ENCODE peak calls at places on chromosomes 11 and 22, in four cellular contexts. One of them, this sample, is unnamed.
A peak's percentile ranks its signal among the peaks of the same experiment; 100 is the strongest.

GRCh38 chr11:74470526-74470925 is 3.2 kb upstream of the KCNE3 start:
- DNase-seq in adrenal gland: no peak
- DNase-seq in neural crest cell: no peak
- DNase-seq in AG09309: no peak
- DNase-seq in this sample: no peak

GRCh38 chr11:25981998-25982397 is 349.9 kb upstream of the ANO3 start:
- DNase-seq in neural crest cell: peak; percentile 32
- DNase-seq in AG09309: peak; percentile 32
- DNase-seq in adrenal gland: peak; percentile 13
- DNase-seq in this sample: no peak

GRCh38 chr11:130578738-130579368 is 130.4 kb downstream of the ADAMTS15 start:
- DNase-seq in AG09309: no peak
- DNase-seq in neural crest cell: no peak
- DNase-seq in adrenal gland: no peak
- DNase-seq in this sample: no peak

GRCh38 chr22:44363214-44363979 is 50.6 kb upstream of the SHISAL1 start:
- DNase-seq in neural crest cell: no peak
- DNase-seq in AG09309: peak; percentile 92
- DNase-seq in adrenal gland: peak; percentile 88
- DNase-seq in this sample: peak; percentile 97

GRCh38 chr22:47381240-47381639 is 618.8 kb downstream of the TBC1D22A start:
- DNase-seq in adrenal gland: no peak
- DNase-seq in AG09309: no peak
- DNase-seq in neural crest cell: no peak
- DNase-seq in this sample: peak; percentile 50

GRCh38 chr11:57121996-57122395 is 59.8 kb upstream of the LRRC55 start:
- DNase-seq in adrenal gland: no peak
- DNase-seq in neural crest cell: no peak
- DNase-seq in AG09309: no peak
- DNase-seq in this sample: no peak

GRCh38 chr11:99240192-99241030 is 219.7 kb downstream of the CNTN5 start:
- DNase-seq in AG09309: no peak
- DNase-seq in neural crest cell: no peak
- DNase-seq in adrenal gland: no peak
- DNase-seq in this sample: no peak

GRCh38 chr11:62133328-62134065 is 9.7 kb downstream of the INCENP start:
- DNase-seq in adrenal gland: no peak
- DNase-seq in AG09309: no peak
- DNase-seq in neural crest cell: no peak
- DNase-seq in this sample: peak; percentile 79

GRCh38 chr11:104798794-104799193 is 99.5 kb downstream of the CASP12 start:
- DNase-seq in adrenal gland: no peak
- DNase-seq in AG09309: no peak
- DNase-seq in neural crest cell: no peak
- DNase-seq in this sample: no peak

GRCh38 chr11:83033972-83034672 is 37.6 kb downstream of the RAB30 start:
- DNase-seq in neural crest cell: no peak
- DNase-seq in AG09309: peak; percentile 87
- DNase-seq in adrenal gland: peak; percentile 63
- DNase-seq in this sample: no peak

GRCh38 chr11:102664001-102664752 is 39.0 kb upstream of the MMP20 start:
- DNase-seq in adrenal gland: no peak
- DNase-seq in neural crest cell: no peak
- DNase-seq in AG09309: no peak
- DNase-seq in this sample: no peak

GRCh38 chr11:116193321-116194114 is 579.3 kb downstream of the BUD13 start:
- DNase-seq in neural crest cell: peak; percentile 45
- DNase-seq in AG09309: peak; percentile 7
- DNase-seq in adrenal gland: peak; percentile 5
- DNase-seq in this sample: no peak

GRCh38 chr11:72573380-72573949 is 100.8 kb downstream of the PDE2A start:
- DNase-seq in adrenal gland: peak; percentile 47
- DNase-seq in AG09309: no peak
- DNase-seq in neural crest cell: peak; percentile 56
- DNase-seq in this sample: no peak
- TF ChIP-seq CTCF in adrenal gland: peak; percentile 29
- TF ChIP-seq CTCF in AG09309: peak; percentile 79
- TF ChIP-seq CTCF in neural crest cell: peak; percentile 64
- TF ChIP-seq CTCF in this sample: peak; percentile 75

DNA sequence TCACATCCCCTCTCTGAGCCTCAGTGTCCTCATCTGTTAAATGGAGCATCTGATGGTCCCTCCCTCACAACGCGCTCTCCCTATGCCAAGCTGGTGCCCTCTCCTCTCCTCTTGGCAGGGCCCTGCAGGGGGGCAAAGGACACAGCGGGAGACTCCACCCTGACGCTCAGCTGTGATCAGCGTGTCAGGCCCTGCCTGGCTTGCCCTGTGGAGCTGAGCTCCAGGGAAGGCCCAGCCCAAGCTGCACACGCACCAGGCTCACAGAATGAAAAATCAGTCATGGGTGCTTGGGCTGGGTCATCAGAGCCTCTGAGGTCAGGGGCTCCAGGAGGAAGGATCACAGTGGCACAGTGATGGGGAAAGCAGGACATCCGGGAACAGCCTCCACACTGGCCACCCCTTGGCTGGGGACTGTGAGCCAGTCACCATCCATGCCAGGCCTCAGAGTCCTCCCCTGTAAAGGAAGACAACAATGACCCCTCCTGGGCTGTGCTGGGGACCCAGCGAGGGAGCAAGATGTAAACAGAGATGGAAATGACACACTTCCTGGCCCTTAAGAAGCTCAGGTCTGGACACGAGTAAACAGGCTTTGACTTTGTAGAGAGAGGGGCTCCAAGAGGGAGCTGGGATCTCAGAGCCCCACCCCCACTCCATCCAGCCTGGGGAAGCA is 36.6 kb downstream of the RPL3 start:
- DNase-seq in neural crest cell: no peak
- DNase-seq in AG09309: no peak
- DNase-seq in adrenal gland: peak; percentile 42
- DNase-seq in this sample: peak; percentile 66
- TF ChIP-seq CTCF in neural crest cell: no peak
- TF ChIP-seq CTCF in AG09309: no peak
- TF ChIP-seq CTCF in adrenal gland: no peak
- TF ChIP-seq CTCF in this sample: peak; percentile 24

GRCh38 chr11:32713496-32713895 is 81.0 kb downstream of the CCDC73 start:
- DNase-seq in AG09309: no peak
- DNase-seq in adrenal gland: no peak
- DNase-seq in neural crest cell: no peak
- DNase-seq in this sample: no peak
- TF ChIP-seq CTCF in AG09309: peak; percentile 26
- TF ChIP-seq CTCF in adrenal gland: peak; percentile 12
- TF ChIP-seq CTCF in neural crest cell: peak; percentile 57
- TF ChIP-seq CTCF in this sample: peak; percentile 73

GRCh38 chr11:889686-890475 is 20.7 kb downstream of the CHID1 start:
- DNase-seq in AG09309: no peak
- DNase-seq in neural crest cell: no peak
- DNase-seq in adrenal gland: no peak
- DNase-seq in this sample: no peak
- TF ChIP-seq CTCF in AG09309: no peak
- TF ChIP-seq CTCF in neural crest cell: no peak
- TF ChIP-seq CTCF in adrenal gland: no peak
- TF ChIP-seq CTCF in this sample: no peak